ENCODE peak calls at places on chromosomes 5 and 9, in six cellular contexts. I is astrocyte of the spinal cord, U is transverse colon, A is HFFc6, L is WERI-Rb-1, F is AG10803. K is an unnamed sample.

GRCh38 chr9:18981471-18982245 is 51.4 kb downstream of the SAXO1 start:
- DNase-seq in A (no peak), U (no peak), F (no peak), L (no peak), I (no peak), K (no peak)

GRCh38 chr5:37190592-37190991 is 58.6 kb downstream of the CPLANE1 start:
- DNase-seq in A (no peak), U (no peak), L (no peak), F (no peak), I (no peak), K (no peak)

GRCh38 chr9:105280730-105281129 is 36.3 kb downstream of the SLC44A1 start:
- DNase-seq in I (no peak), L (no peak), U (no peak), A (peak), F (no peak), K (no peak)

GRCh38 chr9:110186254-110186653 is 21.7 kb downstream of the C9orf152 start:
- DNase-seq in I (no peak), U (no peak), F (no peak), A (no peak), L (no peak), K (no peak)

GRCh38 chr5:1298723-1299510 is 4.0 kb upstream of the TERT start:
- DNase-seq in U (no peak), F (no peak), I (no peak), L (peak), A (no peak), K (no peak)

GRCh38 chr5:84382363-84383295 is 2.1 kb downstream of the EDIL3 start:
- DNase-seq in I (peak), U (peak), L (peak), F (peak), A (no peak), K (no peak)

GRCh38 chr9:2271426-2271825 is 256.3 kb downstream of the SMARCA2 start:
- DNase-seq in L (no peak), A (no peak), F (peak), I (no peak), U (peak), K (no peak)

GRCh38 chr5:123803359-123803758 is 291.4 kb downstream of the CSNK1G3 start:
- DNase-seq in L (no peak), F (no peak), U (no peak), I (peak), A (no peak), K (no peak)

GRCh38 chr5:140346348-140347221 is at the start of gene HBEGF:
- DNase-seq in F (peak), I (peak), A (peak), L (peak), U (peak), K (peak)

GRCh38 chr9:21585756-21586752 is 103.9 kb upstream of the IFNE start:
- DNase-seq in I (peak), A (no peak), L (no peak), U (no peak), F (peak), K (no peak)

GRCh38 chr9:33245341-33245740 is 5.4 kb downstream of the SPINK4 start:
- DNase-seq in F (no peak), A (no peak), I (no peak), U (no peak), L (no peak), K (no peak)

GRCh38 chr9:101480386-101480785 is 44.8 kb upstream of the ALDOB start:
- DNase-seq in F (no peak), I (no peak), L (no peak), A (no peak), U (peak), K (no peak)

GRCh38 chr9:137307255-137308101 is 5.4 kb upstream of the NRARP start:
- DNase-seq in L (peak), F (no peak), I (no peak), A (no peak), U (peak), K (no peak)

GRCh38 chr9:115883467-115884329 is 269.9 kb upstream of the PAPPA start:
- DNase-seq in F (peak), A (peak), U (no peak), L (peak), I (peak), K (no peak)

GRCh38 chr5:65482280-65482726 is 583 bp upstream of the ADAMTS6 start:
- DNase-seq in L (no peak), U (no peak), I (peak), A (peak), F (peak), K (no peak)

GRCh38 chr5:151150484-151151262 is 6.9 kb downstream of the ANXA6 start:
- DNase-seq in U (peak), I (peak), A (peak), L (peak), F (peak), K (no peak)

GRCh38 chr5:132747064-132747692 is at the start of gene CCNI2:
- DNase-seq in U (peak), L (no peak), A (no peak), F (no peak), I (no peak), K (no peak)

GRCh38 chr5:102762095-102762534 is 7.0 kb downstream of the PAM start:
- DNase-seq in U (no peak), F (peak), I (peak), A (peak), L (no peak), K (no peak)

GRCh38 chr9:128550226-128550625 is 2.2 kb upstream of the SPTAN1 start:
- DNase-seq in L (no peak), I (no peak), A (no peak), F (no peak), U (no peak), K (no peak)

GRCh38 chr5:181151146-181151545 is 3.8 kb downstream of the OR2V2 start:
- DNase-seq in F (no peak), U (no peak), I (no peak), L (no peak), A (no peak), K (no peak)

GRCh38 chr5:124301222-124301621 is 445.2 kb downstream of the ZNF608 start:
- DNase-seq in F (no peak), I (no peak), A (no peak), U (no peak), L (no peak), K (no peak)

GRCh38 chr9:24912767-24913166 is 367.1 kb upstream of the IZUMO3 start:
- DNase-seq in F (no peak), A (no peak), U (no peak), I (peak), L (no peak), K (no peak)

GRCh38 chr5:180333661-180334060 is 19.5 kb downstream of the GFPT2 start:
- DNase-seq in A (peak), L (no peak), U (no peak), I (peak), F (peak), K (no peak)

GRCh38 chr5:115170924-115171510 is 1.3 kb upstream of the TRIM36 start:
- DNase-seq in I (no peak), U (no peak), F (no peak), A (no peak), L (peak), K (no peak)

GRCh38 chr5:169460896-169461295 is 122.7 kb upstream of the SPDL1 start:
- DNase-seq in U (no peak), F (no peak), A (peak), I (no peak), L (no peak), K (no peak)

DNA sequence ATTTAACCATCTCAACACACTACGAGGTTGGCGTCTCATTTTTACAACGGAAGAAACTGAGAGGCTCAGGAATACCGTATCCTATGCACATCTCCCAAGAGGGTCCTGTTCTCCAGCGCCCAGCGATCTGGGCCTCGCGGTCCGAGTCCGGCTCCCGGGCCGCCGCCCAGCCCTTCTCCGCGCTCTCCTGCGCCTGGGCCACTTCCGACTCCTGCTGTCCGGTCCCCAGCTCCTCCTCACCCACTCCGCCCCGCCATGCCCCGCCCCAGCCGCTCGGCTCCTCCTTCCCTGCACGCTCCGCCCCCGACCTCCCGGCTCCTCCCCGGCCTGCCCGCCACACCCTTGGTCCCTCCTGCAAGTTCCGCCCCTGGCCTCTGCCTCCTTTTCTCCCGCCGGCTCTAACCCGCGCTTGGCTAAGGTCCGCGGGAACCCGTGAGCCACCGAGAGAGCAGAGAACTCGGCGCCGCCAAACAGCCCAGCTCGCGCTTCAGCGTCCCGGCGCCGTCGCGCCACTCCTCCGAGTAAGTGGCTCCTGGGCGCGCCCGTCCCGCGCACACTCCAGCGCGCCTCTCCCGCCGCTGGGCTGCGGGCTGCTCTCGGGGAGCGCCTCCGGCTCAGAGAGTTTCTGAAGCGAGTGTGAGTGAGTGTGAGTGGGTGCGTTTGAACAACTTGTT is 87.3 kb upstream of the TNFAIP8 start:
- DNase-seq in L (peak), F (peak), I (peak), U (peak), A (peak), K (peak)
- TF ChIP-seq CTCF in L (no peak), F (no peak), I (no peak), U (no peak), A (no peak), K (no peak)

GRCh38 chr5:144194148-144194547 is 23.5 kb downstream of the KCTD16 start:
- DNase-seq in L (no peak), I (no peak), F (no peak), U (no peak), A (no peak), K (no peak)

GRCh38 chr5:144191461-144191860 is 20.8 kb downstream of the KCTD16 start:
- DNase-seq in U (no peak), I (no peak), A (no peak), F (no peak), L (no peak), K (no peak)

GRCh38 chr5:144195443-144195842 is 24.8 kb downstream of the KCTD16 start:
- DNase-seq in I (no peak), L (no peak), A (no peak), F (no peak), U (no peak), K (no peak)

GRCh38 chr5:144189800-144190429 is 19.2 kb downstream of the KCTD16 start:
- DNase-seq in F (peak), U (peak), A (peak), L (no peak), I (peak), K (no peak)

GRCh38 chr5:144191998-144192397 is 21.3 kb downstream of the KCTD16 start:
- DNase-seq in F (peak), A (peak), U (no peak), L (no peak), I (peak), K (no peak)
- TF ChIP-seq CTCF in F (peak), A (peak), U (peak), L (peak), I (peak), K (peak)

GRCh38 chr9:122158202-122158601 is 1.4 kb downstream of the NDUFA8 start:
- DNase-seq in L (peak), I (peak), U (peak), A (peak), F (peak), K (no peak)
- TF ChIP-seq CTCF in L (peak), I (peak), U (peak), A (peak), F (peak), K (peak)

GRCh38 chr5:94181940-94182339 is 436.5 kb downstream of the KIAA0825 start:
- DNase-seq in U (no peak), L (peak), F (no peak), I (no peak), A (peak), K (no peak)
- TF ChIP-seq CTCF in U (no peak), L (peak), F (peak), I (no peak), A (peak), K (peak)

GRCh38 chr5:135830384-135831275 is 3.8 kb upstream of the SLC25A48 start:
- DNase-seq in A (no peak), U (no peak), L (no peak), F (no peak), I (no peak), K (no peak)
- TF ChIP-seq CTCF in A (peak), U (peak), L (no peak), F (no peak), I (no peak), K (no peak)

K was measured in D721Med.